ENCODE peak calls at places on chromosomes 11 and 22, in four cellular contexts. One of them, this sample, is unnamed.

GRCh38 chr11:74971424-74971823 is 17.3 kb upstream of the NEU3 start:
- DNase-seq in iris pigment epithelial cell: no peak
- DNase-seq in heart right ventricle: no peak
- DNase-seq in AG08395: no peak
- DNase-seq in this sample: no peak

GRCh38 chr11:44711772-44712608 is 14.8 kb upstream of the TSPAN18 start:
- DNase-seq in AG08395: no peak
- DNase-seq in iris pigment epithelial cell: no peak
- DNase-seq in heart right ventricle: no peak
- DNase-seq in this sample: no peak

GRCh38 chr11:47359586-47359985 is 7.1 kb upstream of the MYBPC3 start:
- DNase-seq in AG08395: no peak
- DNase-seq in heart right ventricle: no peak
- DNase-seq in iris pigment epithelial cell: no peak
- DNase-seq in this sample: no peak

GRCh38 chr11:72589802-72590761 is 84.1 kb downstream of the PDE2A start:
- DNase-seq in heart right ventricle: peak
- DNase-seq in iris pigment epithelial cell: peak
- DNase-seq in AG08395: no peak
- DNase-seq in this sample: no peak

GRCh38 chr11:67583319-67584204 is at the start of gene GSTP1:
- DNase-seq in heart right ventricle: peak
- DNase-seq in iris pigment epithelial cell: peak
- DNase-seq in AG08395: peak
- DNase-seq in this sample: peak

GRCh38 chr11:131025020-131025419 is 108.7 kb upstream of the SNX19 start:
- DNase-seq in AG08395: peak
- DNase-seq in iris pigment epithelial cell: peak
- DNase-seq in heart right ventricle: no peak
- DNase-seq in this sample: no peak

GRCh38 chr22:34067031-34067430 is 146.8 kb upstream of the LARGE1 start:
- DNase-seq in iris pigment epithelial cell: no peak
- DNase-seq in AG08395: no peak
- DNase-seq in heart right ventricle: no peak
- DNase-seq in this sample: no peak

GRCh38 chr11:76756341-76756771 is 26.8 kb upstream of the TSKU start:
- DNase-seq in iris pigment epithelial cell: no peak
- DNase-seq in heart right ventricle: no peak
- DNase-seq in AG08395: no peak
- DNase-seq in this sample: no peak

GRCh38 chr11:102421262-102421661 is 31.3 kb downstream of the TMEM123 start:
- DNase-seq in AG08395: no peak
- DNase-seq in heart right ventricle: no peak
- DNase-seq in iris pigment epithelial cell: no peak
- DNase-seq in this sample: no peak

GRCh38 chr11:112255075-112255739 is 5.5 kb downstream of the PLET1 start:
- DNase-seq in iris pigment epithelial cell: peak
- DNase-seq in heart right ventricle: no peak
- DNase-seq in AG08395: peak
- DNase-seq in this sample: peak

GRCh38 chr11:112408551-112408950 is 147.9 kb upstream of the PLET1 start:
- DNase-seq in iris pigment epithelial cell: no peak
- DNase-seq in AG08395: no peak
- DNase-seq in heart right ventricle: no peak
- DNase-seq in this sample: no peak

GRCh38 chr11:64878223-64878493 is 263 bp downstream of the EHD1 start:
- DNase-seq in AG08395: no peak
- DNase-seq in heart right ventricle: no peak
- DNase-seq in iris pigment epithelial cell: peak
- DNase-seq in this sample: no peak

GRCh38 chr11:35352107-35352888 is 67.1 kb downstream of the SLC1A2 start:
- DNase-seq in AG08395: no peak
- DNase-seq in heart right ventricle: peak
- DNase-seq in iris pigment epithelial cell: peak
- DNase-seq in this sample: no peak

GRCh38 chr11:11966826-11967668 is 41.4 kb downstream of the DKK3 start:
- DNase-seq in iris pigment epithelial cell: no peak
- DNase-seq in heart right ventricle: peak
- DNase-seq in AG08395: peak
- DNase-seq in this sample: no peak

GRCh38 chr11:3231851-3232744 is at the start of gene MRGPRE:
- DNase-seq in iris pigment epithelial cell: no peak
- DNase-seq in heart right ventricle: no peak
- DNase-seq in AG08395: peak
- DNase-seq in this sample: no peak

GRCh38 chr11:75330279-75330678 is 21.2 kb downstream of the ARRB1 start:
- DNase-seq in AG08395: no peak
- DNase-seq in iris pigment epithelial cell: no peak
- DNase-seq in heart right ventricle: no peak
- DNase-seq in this sample: no peak

GRCh38 chr11:34255101-34255500 is 102.7 kb downstream of the ABTB2 start:
- DNase-seq in iris pigment epithelial cell: no peak
- DNase-seq in heart right ventricle: no peak
- DNase-seq in AG08395: no peak
- DNase-seq in this sample: no peak

GRCh38 chr11:59807047-59807446 is 3.5 kb downstream of the MRPL16 start:
- DNase-seq in iris pigment epithelial cell: no peak
- DNase-seq in heart right ventricle: no peak
- DNase-seq in AG08395: no peak
- DNase-seq in this sample: no peak

GRCh38 chr11:111417011-111417765 is 38.1 kb upstream of the POU2AF1 start:
- DNase-seq in iris pigment epithelial cell: peak
- DNase-seq in AG08395: no peak
- DNase-seq in heart right ventricle: no peak
- DNase-seq in this sample: no peak

GRCh38 chr11:76698321-76699043 is 27.9 kb upstream of the LRRC32 start:
- DNase-seq in AG08395: no peak
- DNase-seq in heart right ventricle: no peak
- DNase-seq in iris pigment epithelial cell: no peak
- DNase-seq in this sample: no peak

GRCh38 chr11:115322553-115323203 is 181.5 kb downstream of the CADM1 start:
- DNase-seq in AG08395: no peak
- DNase-seq in iris pigment epithelial cell: no peak
- DNase-seq in heart right ventricle: no peak
- DNase-seq in this sample: no peak

GRCh38 chr22:46180370-46181137 is 30.2 kb downstream of the PPARA start:
- DNase-seq in iris pigment epithelial cell: peak
- DNase-seq in heart right ventricle: no peak
- DNase-seq in AG08395: no peak
- DNase-seq in this sample: no peak

GRCh38 chr11:74162688-74163467 is 7.9 kb downstream of the C2CD3 start:
- DNase-seq in iris pigment epithelial cell: peak
- DNase-seq in AG08395: no peak
- DNase-seq in heart right ventricle: no peak
- DNase-seq in this sample: no peak

GRCh38 chr11:125082040-125082439 is 18.9 kb downstream of the SLC37A2 start:
- DNase-seq in AG08395: no peak
- DNase-seq in heart right ventricle: no peak
- DNase-seq in iris pigment epithelial cell: no peak
- DNase-seq in this sample: no peak

GRCh38 chr11:970319-970871 is 44.7 kb downstream of the AP2A2 start:
- DNase-seq in AG08395: no peak
- DNase-seq in iris pigment epithelial cell: no peak
- DNase-seq in heart right ventricle: no peak
- DNase-seq in this sample: no peak

GRCh38 chr22:18085188-18085587 is 7.4 kb downstream of the PEX26 start:
- DNase-seq in heart right ventricle: no peak
- DNase-seq in AG08395: peak
- DNase-seq in iris pigment epithelial cell: peak
- DNase-seq in this sample: no peak